ENCODE peak calls at places on chromosomes 1 and 21, in seven cellular contexts. One of them, this sample, is unnamed.

GRCh38 chr1:41455479-41456271 is 28.8 kb downstream of the EDN2 start:
- DNase-seq in A549: no peak
- DNase-seq in ovary: no peak
- DNase-seq in stomach: no peak
- DNase-seq in transverse colon: peak
- DNase-seq in K562: no peak
- DNase-seq in upper lobe of left lung: no peak
- DNase-seq in this sample: no peak

GRCh38 chr21:46223217-46223616 is 5.4 kb downstream of the LSS start:
- DNase-seq in A549: no peak
- DNase-seq in K562: no peak
- DNase-seq in ovary: no peak
- DNase-seq in upper lobe of left lung: no peak
- DNase-seq in stomach: no peak
- DNase-seq in transverse colon: no peak
- DNase-seq in this sample: no peak

GRCh38 chr1:212665241-212666115 is 34.2 kb downstream of the BATF3 start:
- DNase-seq in K562: peak
- DNase-seq in A549: peak
- DNase-seq in upper lobe of left lung: peak
- DNase-seq in stomach: peak
- DNase-seq in ovary: peak
- DNase-seq in transverse colon: peak
- DNase-seq in this sample: no peak

GRCh38 chr1:181094813-181095212 is 6.3 kb downstream of the IER5 start:
- DNase-seq in K562: no peak
- DNase-seq in A549: no peak
- DNase-seq in upper lobe of left lung: no peak
- DNase-seq in transverse colon: peak
- DNase-seq in stomach: no peak
- DNase-seq in ovary: no peak
- DNase-seq in this sample: no peak

GRCh38 chr1:160244209-160244608 is 18.1 kb downstream of the DCAF8 start:
- DNase-seq in K562: no peak
- DNase-seq in transverse colon: no peak
- DNase-seq in stomach: no peak
- DNase-seq in A549: no peak
- DNase-seq in upper lobe of left lung: no peak
- DNase-seq in ovary: no peak
- DNase-seq in this sample: no peak

GRCh38 chr1:45526135-45526644 is 4.5 kb upstream of the PRDX1 start:
- DNase-seq in transverse colon: no peak
- DNase-seq in stomach: no peak
- DNase-seq in upper lobe of left lung: no peak
- DNase-seq in K562: no peak
- DNase-seq in A549: no peak
- DNase-seq in ovary: no peak
- DNase-seq in this sample: no peak

GRCh38 chr1:1630965-1631792 is 794 bp upstream of the MMP23B start:
- DNase-seq in stomach: peak
- DNase-seq in transverse colon: peak
- DNase-seq in upper lobe of left lung: peak
- DNase-seq in ovary: peak
- DNase-seq in K562: no peak
- DNase-seq in A549: no peak
- DNase-seq in this sample: no peak

GRCh38 chr1:178690496-178690895 is 34.5 kb upstream of the RALGPS2 start:
- DNase-seq in stomach: no peak
- DNase-seq in A549: no peak
- DNase-seq in K562: no peak
- DNase-seq in upper lobe of left lung: no peak
- DNase-seq in ovary: no peak
- DNase-seq in transverse colon: no peak
- DNase-seq in this sample: no peak

GRCh38 chr1:161131721-161132409 is 602 bp downstream of the DEDD start:
- DNase-seq in A549: no peak
- DNase-seq in transverse colon: no peak
- DNase-seq in K562: no peak
- DNase-seq in stomach: no peak
- DNase-seq in ovary: no peak
- DNase-seq in upper lobe of left lung: no peak
- DNase-seq in this sample: no peak

GRCh38 chr1:222916067-222916466 is 101.2 kb downstream of the DISP1 start:
- DNase-seq in A549: no peak
- DNase-seq in K562: no peak
- DNase-seq in upper lobe of left lung: no peak
- DNase-seq in stomach: no peak
- DNase-seq in ovary: no peak
- DNase-seq in transverse colon: no peak
- DNase-seq in this sample: no peak

GRCh38 chr1:33161061-33161681 is 20.7 kb downstream of the TRIM62 start:
- DNase-seq in A549: no peak
- DNase-seq in transverse colon: no peak
- DNase-seq in K562: no peak
- DNase-seq in ovary: peak
- DNase-seq in stomach: no peak
- DNase-seq in upper lobe of left lung: peak
- DNase-seq in this sample: no peak

GRCh38 chr1:26351591-26352337 is 2.2 kb downstream of the CRYBG2 start:
- DNase-seq in K562: no peak
- DNase-seq in transverse colon: peak
- DNase-seq in upper lobe of left lung: no peak
- DNase-seq in A549: peak
- DNase-seq in ovary: no peak
- DNase-seq in stomach: no peak
- DNase-seq in this sample: no peak

GRCh38 chr1:169546087-169546995 is 39.9 kb downstream of the F5 start:
- DNase-seq in stomach: peak
- DNase-seq in A549: no peak
- DNase-seq in K562: peak
- DNase-seq in upper lobe of left lung: no peak
- DNase-seq in transverse colon: peak
- DNase-seq in ovary: peak
- DNase-seq in this sample: no peak

GRCh38 chr1:95133687-95134086 is 16.5 kb downstream of the TLCD4 start:
- DNase-seq in ovary: no peak
- DNase-seq in upper lobe of left lung: no peak
- DNase-seq in A549: no peak
- DNase-seq in K562: no peak
- DNase-seq in transverse colon: no peak
- DNase-seq in stomach: no peak
- DNase-seq in this sample: no peak

GRCh38 chr1:73980324-73981040 is 217.5 kb downstream of the LRRIQ3 start:
- DNase-seq in transverse colon: no peak
- DNase-seq in upper lobe of left lung: no peak
- DNase-seq in A549: no peak
- DNase-seq in K562: no peak
- DNase-seq in ovary: no peak
- DNase-seq in stomach: no peak
- DNase-seq in this sample: no peak

GRCh38 chr1:72282690-72283203 is 408 bp upstream of the NEGR1 start:
- DNase-seq in transverse colon: peak
- DNase-seq in A549: no peak
- DNase-seq in stomach: peak
- DNase-seq in upper lobe of left lung: peak
- DNase-seq in ovary: peak
- DNase-seq in K562: peak
- DNase-seq in this sample: peak

GRCh38 chr1:55081188-55081904 is 42.0 kb downstream of the PCSK9 start:
- DNase-seq in K562: no peak
- DNase-seq in A549: no peak
- DNase-seq in upper lobe of left lung: no peak
- DNase-seq in ovary: no peak
- DNase-seq in stomach: no peak
- DNase-seq in transverse colon: no peak
- DNase-seq in this sample: no peak

GRCh38 chr1:202861420-202862121 is 27.4 kb downstream of the RABIF start:
- DNase-seq in A549: peak
- DNase-seq in ovary: peak
- DNase-seq in stomach: peak
- DNase-seq in K562: peak
- DNase-seq in transverse colon: peak
- DNase-seq in upper lobe of left lung: peak
- DNase-seq in this sample: peak

GRCh38 chr1:16371725-16372124 is 4.7 kb downstream of the SZRD1 start:
- DNase-seq in A549: no peak
- DNase-seq in stomach: no peak
- DNase-seq in upper lobe of left lung: no peak
- DNase-seq in ovary: no peak
- DNase-seq in transverse colon: no peak
- DNase-seq in K562: no peak
- DNase-seq in this sample: no peak

GRCh38 chr1:115377411-115377810 is 39.4 kb upstream of the NGF start:
- DNase-seq in ovary: no peak
- DNase-seq in transverse colon: no peak
- DNase-seq in K562: no peak
- DNase-seq in stomach: no peak
- DNase-seq in upper lobe of left lung: no peak
- DNase-seq in A549: no peak
- DNase-seq in this sample: no peak

GRCh38 chr1:110672753-110673108 is 2.0 kb downstream of the KCNA3 start:
- DNase-seq in transverse colon: peak
- DNase-seq in stomach: no peak
- DNase-seq in K562: no peak
- DNase-seq in upper lobe of left lung: no peak
- DNase-seq in A549: no peak
- DNase-seq in ovary: no peak
- DNase-seq in this sample: no peak
- H3K4me3 ChIP-seq in transverse colon: no peak
- H3K4me3 ChIP-seq in stomach: peak
- H3K4me3 ChIP-seq in K562: no peak
- H3K4me3 ChIP-seq in upper lobe of left lung: peak
- H3K4me3 ChIP-seq in A549: no peak
- H3K4me3 ChIP-seq in ovary: no peak
- H3K4me3 ChIP-seq in this sample: peak

GRCh38 chr1:17984510-17985085 is 123.0 kb upstream of the IGSF21 start:
- DNase-seq in stomach: peak
- DNase-seq in transverse colon: peak
- DNase-seq in A549: peak
- DNase-seq in upper lobe of left lung: no peak
- DNase-seq in K562: peak
- DNase-seq in ovary: no peak
- DNase-seq in this sample: no peak
- TF ChIP-seq CTCF in stomach: no peak
- TF ChIP-seq CTCF in transverse colon: peak
- TF ChIP-seq CTCF in A549: peak
- TF ChIP-seq CTCF in upper lobe of left lung: no peak
- TF ChIP-seq CTCF in K562: peak
- TF ChIP-seq CTCF in ovary: no peak
- TF ChIP-seq CTCF in this sample: no peak

GRCh38 chr1:88180449-88181108 is 503.5 kb upstream of the PKN2 start:
- DNase-seq in upper lobe of left lung: no peak
- DNase-seq in stomach: peak
- DNase-seq in K562: peak
- DNase-seq in A549: peak
- DNase-seq in transverse colon: peak
- DNase-seq in ovary: peak
- DNase-seq in this sample: peak
- TF ChIP-seq EP300 in upper lobe of left lung: no peak
- TF ChIP-seq EP300 in stomach: no peak
- TF ChIP-seq EP300 in K562: no peak
- TF ChIP-seq EP300 in A549: no peak
- TF ChIP-seq EP300 in transverse colon: no peak
- TF ChIP-seq EP300 in ovary: no peak
- TF ChIP-seq EP300 in this sample: no peak

GRCh38 chr1:153608089-153608672 is 4.8 kb downstream of the S100A16 start:
- DNase-seq in K562: no peak
- DNase-seq in transverse colon: no peak
- DNase-seq in stomach: no peak
- DNase-seq in A549: no peak
- DNase-seq in upper lobe of left lung: no peak
- DNase-seq in ovary: no peak
- DNase-seq in this sample: peak
- H3K4me3 ChIP-seq in K562: no peak
- H3K4me3 ChIP-seq in transverse colon: no peak
- H3K4me3 ChIP-seq in stomach: peak
- H3K4me3 ChIP-seq in A549: peak
- H3K4me3 ChIP-seq in upper lobe of left lung: peak
- H3K4me3 ChIP-seq in ovary: peak
- H3K4me3 ChIP-seq in this sample: peak

This sample was measured in suprapubic skin.